ENCODE peak calls at places on chromosomes 7 and 10, in four cellular contexts. F is NCI-H1436, N is GDM1, Z is Right ventricle myocardium superior. I is an unnamed sample.

GRCh38 chr10:61842755-61843497 is 58.6 kb upstream of the ARID5B start:
- DNase-seq in F (no peak), N (no peak), Z (no peak), I (no peak)

GRCh38 chr7:135185471-135186260 is 15.2 kb upstream of the CYREN start:
- DNase-seq in F (no peak), N (no peak), Z (no peak), I (no peak)

GRCh38 chr10:128843972-128844371 is 623.1 kb upstream of the MGMT start:
- DNase-seq in F (no peak), N (no peak), Z (no peak), I (no peak)

GRCh38 chr7:66571568-66571967 is 57.1 kb upstream of the KCTD7 start:
- DNase-seq in F (no peak), N (no peak), Z (no peak), I (no peak)

GRCh38 chr10:43045246-43045621 is 31.6 kb upstream of the RET start:
- DNase-seq in F (no peak), N (no peak), Z (no peak), I (no peak)

GRCh38 chr7:4996696-4997222 is 37.8 kb upstream of the MMD2 start:
- DNase-seq in F (no peak), N (no peak), Z (no peak), I (no peak)

GRCh38 chr10:117804470-117805011 is 242.2 kb downstream of the RAB11FIP2 start:
- DNase-seq in F (peak), N (no peak), Z (no peak), I (no peak)

GRCh38 chr7:867406-868188 is 8.8 kb upstream of the GET4 start:
- DNase-seq in F (no peak), N (no peak), Z (peak), I (no peak)

GRCh38 chr10:49645417-49646255 is 31.8 kb downstream of the CHAT start:
- DNase-seq in F (no peak), N (no peak), Z (no peak), I (no peak)

GRCh38 chr7:80896856-80897598 is 21.8 kb downstream of the SEMA3C start:
- DNase-seq in F (no peak), N (no peak), Z (no peak), I (no peak)

GRCh38 chr7:47405921-47406765 is 175.8 kb downstream of the TNS3 start:
- DNase-seq in F (no peak), N (no peak), Z (peak), I (no peak)

GRCh38 chr7:4706384-4707032 is 24.4 kb downstream of the FOXK1 start:
- DNase-seq in F (no peak), N (no peak), Z (no peak), I (no peak)

GRCh38 chr7:98628916-98629525 is 11.9 kb downstream of the NPTX2 start:
- DNase-seq in F (no peak), N (peak), Z (no peak), I (no peak)

GRCh38 chr10:129909531-129910286 is 54.4 kb downstream of the EBF3 start:
- DNase-seq in F (no peak), N (no peak), Z (no peak), I (no peak)

GRCh38 chr10:99621454-99622246 is 1.4 kb upstream of the SLC25A28 start:
- DNase-seq in F (no peak), N (no peak), Z (peak), I (no peak)

GRCh38 chr7:28958946-28959417 is 852 bp upstream of the TRIL start:
- DNase-seq in F (no peak), N (no peak), Z (no peak), I (no peak)

GRCh38 chr10:103192089-103192450 is 1.0 kb downstream of the NT5C2 start:
- DNase-seq in F (no peak), N (no peak), Z (no peak), I (no peak)

GRCh38 chr10:26222563-26222962 is 6.0 kb downstream of the GAD2 start:
- DNase-seq in F (no peak), N (no peak), Z (no peak), I (no peak)

GRCh38 chr7:5143935-5144903 is 45.8 kb upstream of the WIPI2 start:
- DNase-seq in F (no peak), N (no peak), Z (no peak), I (no peak)

GRCh38 chr10:77710081-77710551 is 72.5 kb upstream of the KCNMA1 start:
- DNase-seq in F (no peak), N (no peak), Z (no peak), I (no peak)

GRCh38 chr7:39353615-39354376 is 212.4 kb upstream of the YAE1 start:
- DNase-seq in F (no peak), N (no peak), Z (peak), I (no peak)

GRCh38 chr10:19788075-19788686 is 28.1 kb upstream of the PLXDC2 start:
- DNase-seq in F (peak), N (peak), Z (no peak), I (peak)

GRCh38 chr7:326845-327304 is 36.9 kb downstream of the FOXL3 start:
- DNase-seq in F (no peak), N (no peak), Z (no peak), I (no peak)

GRCh38 chr7:132028144-132028920 is 471.9 kb upstream of the PODXL start:
- DNase-seq in F (no peak), N (no peak), Z (no peak), I (no peak)

GRCh38 chr7:65448824-65449504 is 75.3 kb downstream of the ZNF92 start:
- DNase-seq in F (no peak), N (no peak), Z (no peak), I (no peak)

GRCh38 chr10:71516890-71517289 is 120.2 kb downstream of the CDH23 start:
- DNase-seq in F (peak), N (no peak), Z (no peak), I (no peak)

GRCh38 chr7:52669031-52669430 is 366.4 kb upstream of the POM121L12 start:
- DNase-seq in F (no peak), N (no peak), Z (no peak), I (no peak)

GRCh38 chr10:50279489-50279888 is 28.2 kb upstream of the ASAH2 start:
- DNase-seq in F (no peak), N (no peak), Z (no peak), I (no peak)

GRCh38 chr7:732094-732541 is 5.0 kb upstream of the PRKAR1B start:
- DNase-seq in F (no peak), N (no peak), Z (peak), I (no peak)

GRCh38 chr7:47693161-47693740 is 111.3 kb upstream of the TNS3 start:
- DNase-seq in F (no peak), N (no peak), Z (no peak), I (no peak)

GRCh38 chr7:137932881-137933269 is 69.0 kb downstream of the CREB3L2 start:
- DNase-seq in F (no peak), N (peak), Z (no peak), I (no peak)

GRCh38 chr10:60572511-60573194 is 183.0 kb upstream of the ANK3 start:
- DNase-seq in F (peak), N (no peak), Z (no peak), I (no peak)

GRCh38 chr10:103535595-103535994 is 42.1 kb downstream of the NEURL1 start:
- DNase-seq in F (no peak), N (no peak), Z (no peak), I (no peak)

GRCh38 chr7:2248984-2249694 is 7.1 kb downstream of the NUDT1 start:
- DNase-seq in F (no peak), N (peak), Z (peak), I (peak)